ENCODE peak calls at places on chromosomes 5 and 9, in nine cellular contexts. One of them, this sample, is unnamed.
A peak's percentile ranks its signal among the peaks of the same experiment; 100 is the strongest.

GRCh38 chr5:40988761-40989510 is 79.6 kb downstream of the C7 start:
- DNase-seq in small intestine: no peak
- DNase-seq in T-helper 1 cell: no peak
- DNase-seq in naive thymus-derived CD8-positive, alpha-beta T cell: no peak
- DNase-seq in T-helper 22 cell: no peak
- DNase-seq in posterior vena cava: no peak
- DNase-seq in GM19239: no peak
- DNase-seq in body of pancreas: no peak
- DNase-seq in WTC11: no peak
- DNase-seq in this sample: no peak

GRCh38 chr5:20974423-20974822 is 986.4 kb upstream of the CDH18 start:
- DNase-seq in GM19239: no peak
- DNase-seq in naive thymus-derived CD8-positive, alpha-beta T cell: no peak
- DNase-seq in T-helper 1 cell: no peak
- DNase-seq in small intestine: no peak
- DNase-seq in WTC11: no peak
- DNase-seq in T-helper 22 cell: no peak
- DNase-seq in posterior vena cava: no peak
- DNase-seq in body of pancreas: no peak
- DNase-seq in this sample: no peak

GRCh38 chr9:95078934-95079333 is 238.6 kb downstream of the FANCC start:
- DNase-seq in posterior vena cava: no peak
- DNase-seq in WTC11: peak; percentile 44
- DNase-seq in naive thymus-derived CD8-positive, alpha-beta T cell: no peak
- DNase-seq in T-helper 22 cell: no peak
- DNase-seq in T-helper 1 cell: no peak
- DNase-seq in body of pancreas: peak; percentile 51
- DNase-seq in GM19239: no peak
- DNase-seq in small intestine: peak; percentile 68
- DNase-seq in this sample: peak; percentile 84

GRCh38 chr5:77957931-77958476 is 181.9 kb upstream of the TBCA start:
- DNase-seq in T-helper 22 cell: no peak
- DNase-seq in posterior vena cava: no peak
- DNase-seq in GM19239: no peak
- DNase-seq in WTC11: peak; percentile 53
- DNase-seq in naive thymus-derived CD8-positive, alpha-beta T cell: no peak
- DNase-seq in body of pancreas: no peak
- DNase-seq in T-helper 1 cell: no peak
- DNase-seq in small intestine: no peak
- DNase-seq in this sample: no peak

GRCh38 chr5:62969409-62970120 is 390.9 kb downstream of the LRRC70 start:
- DNase-seq in WTC11: no peak
- DNase-seq in T-helper 1 cell: no peak
- DNase-seq in T-helper 22 cell: no peak
- DNase-seq in body of pancreas: no peak
- DNase-seq in posterior vena cava: no peak
- DNase-seq in naive thymus-derived CD8-positive, alpha-beta T cell: no peak
- DNase-seq in small intestine: no peak
- DNase-seq in GM19239: no peak
- DNase-seq in this sample: peak; percentile 0

GRCh38 chr5:148828461-148829247 is 2.2 kb downstream of the ADRB2 start:
- DNase-seq in body of pancreas: no peak
- DNase-seq in GM19239: no peak
- DNase-seq in T-helper 1 cell: no peak
- DNase-seq in posterior vena cava: no peak
- DNase-seq in small intestine: no peak
- DNase-seq in T-helper 22 cell: no peak
- DNase-seq in naive thymus-derived CD8-positive, alpha-beta T cell: no peak
- DNase-seq in WTC11: no peak
- DNase-seq in this sample: no peak

GRCh38 chr5:170216262-170216864 is 16.4 kb upstream of the C5orf58 start:
- DNase-seq in GM19239: no peak
- DNase-seq in naive thymus-derived CD8-positive, alpha-beta T cell: no peak
- DNase-seq in T-helper 1 cell: no peak
- DNase-seq in T-helper 22 cell: no peak
- DNase-seq in WTC11: peak; percentile 31
- DNase-seq in small intestine: no peak
- DNase-seq in body of pancreas: no peak
- DNase-seq in posterior vena cava: no peak
- DNase-seq in this sample: peak; percentile 85

GRCh38 chr9:75027187-75028107 is 646 bp downstream of the CARNMT1 start:
- DNase-seq in T-helper 22 cell: peak; percentile 31
- DNase-seq in GM19239: peak; percentile 25
- DNase-seq in naive thymus-derived CD8-positive, alpha-beta T cell: peak; percentile 30
- DNase-seq in WTC11: peak; percentile 54
- DNase-seq in body of pancreas: peak; percentile 74
- DNase-seq in T-helper 1 cell: peak; percentile 39
- DNase-seq in small intestine: peak; percentile 72
- DNase-seq in posterior vena cava: peak; percentile 91
- DNase-seq in this sample: peak; percentile 91

GRCh38 chr5:132011561-132012384 is at the start of gene ACSL6:
- DNase-seq in WTC11: peak; percentile 57
- DNase-seq in body of pancreas: peak; percentile 54
- DNase-seq in small intestine: no peak
- DNase-seq in naive thymus-derived CD8-positive, alpha-beta T cell: peak; percentile 10
- DNase-seq in T-helper 1 cell: peak; percentile 36
- DNase-seq in posterior vena cava: peak; percentile 80
- DNase-seq in GM19239: no peak
- DNase-seq in T-helper 22 cell: peak; percentile 11
- DNase-seq in this sample: peak; percentile 79

GRCh38 chr9:89686134-89686533 is 81.3 kb downstream of the GADD45G start:
- DNase-seq in naive thymus-derived CD8-positive, alpha-beta T cell: no peak
- DNase-seq in WTC11: no peak
- DNase-seq in T-helper 22 cell: no peak
- DNase-seq in T-helper 1 cell: no peak
- DNase-seq in body of pancreas: peak; percentile 90
- DNase-seq in posterior vena cava: peak; percentile 36
- DNase-seq in GM19239: no peak
- DNase-seq in small intestine: peak; percentile 27
- DNase-seq in this sample: no peak

GRCh38 chr5:58918015-58918729 is 335.3 kb downstream of the RAB3C start:
- DNase-seq in T-helper 22 cell: no peak
- DNase-seq in small intestine: no peak
- DNase-seq in body of pancreas: no peak
- DNase-seq in posterior vena cava: no peak
- DNase-seq in WTC11: no peak
- DNase-seq in naive thymus-derived CD8-positive, alpha-beta T cell: no peak
- DNase-seq in GM19239: no peak
- DNase-seq in T-helper 1 cell: no peak
- DNase-seq in this sample: no peak

GRCh38 chr5:134138416-134139376 is 24.2 kb downstream of the TCF7 start:
- DNase-seq in body of pancreas: peak; percentile 9
- DNase-seq in GM19239: peak; percentile 46
- DNase-seq in T-helper 1 cell: no peak
- DNase-seq in T-helper 22 cell: no peak
- DNase-seq in WTC11: no peak
- DNase-seq in posterior vena cava: peak; percentile 51
- DNase-seq in naive thymus-derived CD8-positive, alpha-beta T cell: no peak
- DNase-seq in small intestine: no peak
- DNase-seq in this sample: peak; percentile 76

GRCh38 chr5:88380332-88380731 is 111.7 kb upstream of the TMEM161B start:
- DNase-seq in T-helper 1 cell: no peak
- DNase-seq in body of pancreas: no peak
- DNase-seq in T-helper 22 cell: no peak
- DNase-seq in naive thymus-derived CD8-positive, alpha-beta T cell: no peak
- DNase-seq in small intestine: no peak
- DNase-seq in WTC11: no peak
- DNase-seq in posterior vena cava: no peak
- DNase-seq in GM19239: no peak
- DNase-seq in this sample: no peak

GRCh38 chr9:92097997-92098482 is 17.2 kb downstream of the SPTLC1 start:
- DNase-seq in small intestine: peak; percentile 94
- DNase-seq in body of pancreas: peak; percentile 97
- DNase-seq in naive thymus-derived CD8-positive, alpha-beta T cell: no peak
- DNase-seq in T-helper 1 cell: peak; percentile 25
- DNase-seq in GM19239: no peak
- DNase-seq in WTC11: peak; percentile 94
- DNase-seq in T-helper 22 cell: peak; percentile 20
- DNase-seq in posterior vena cava: peak; percentile 89
- DNase-seq in this sample: no peak

GRCh38 chr5:113204525-113205161 is 228.0 kb downstream of the DCP2 start:
- DNase-seq in GM19239: no peak
- DNase-seq in small intestine: no peak
- DNase-seq in WTC11: no peak
- DNase-seq in naive thymus-derived CD8-positive, alpha-beta T cell: no peak
- DNase-seq in T-helper 1 cell: no peak
- DNase-seq in T-helper 22 cell: no peak
- DNase-seq in body of pancreas: peak; percentile 20
- DNase-seq in posterior vena cava: no peak
- DNase-seq in this sample: no peak

GRCh38 chr5:132065351-132065937 is 5.0 kb downstream of the IL3 start:
- DNase-seq in WTC11: peak; percentile 80
- DNase-seq in naive thymus-derived CD8-positive, alpha-beta T cell: no peak
- DNase-seq in T-helper 1 cell: no peak
- DNase-seq in T-helper 22 cell: no peak
- DNase-seq in body of pancreas: peak; percentile 44
- DNase-seq in small intestine: peak; percentile 37
- DNase-seq in GM19239: peak; percentile 57
- DNase-seq in posterior vena cava: peak; percentile 83
- DNase-seq in this sample: peak; percentile 95

GRCh38 chr9:10045598-10045997 is 567.2 kb downstream of the PTPRD start:
- DNase-seq in T-helper 22 cell: no peak
- DNase-seq in T-helper 1 cell: no peak
- DNase-seq in naive thymus-derived CD8-positive, alpha-beta T cell: no peak
- DNase-seq in body of pancreas: no peak
- DNase-seq in GM19239: no peak
- DNase-seq in WTC11: no peak
- DNase-seq in small intestine: no peak
- DNase-seq in posterior vena cava: no peak
- DNase-seq in this sample: no peak

GRCh38 chr5:108148715-108149139 is 233.2 kb downstream of the FBXL17 start:
- DNase-seq in small intestine: peak; percentile 20
- DNase-seq in WTC11: no peak
- DNase-seq in posterior vena cava: no peak
- DNase-seq in GM19239: no peak
- DNase-seq in T-helper 1 cell: no peak
- DNase-seq in naive thymus-derived CD8-positive, alpha-beta T cell: no peak
- DNase-seq in body of pancreas: no peak
- DNase-seq in T-helper 22 cell: no peak
- DNase-seq in this sample: no peak

This sample was measured in osteoblast.